ENCODE peak calls at places on chromosome 13, in five cellular contexts. F is heart left ventricle, P is tibial artery, G is neural progenitor cell, W is stomach. Q is an unnamed sample.

GRCh38 chr13:40146063-40146462 is 490.6 kb downstream of the COG6 start:
- DNase-seq in F (no peak), P (no peak), G (peak), W (no peak), Q (no peak)

GRCh38 chr13:111566567-111566966 is 246.1 kb downstream of the TEX29 start:
- DNase-seq in F (no peak), P (no peak), G (no peak), W (no peak), Q (no peak)

GRCh38 chr13:63198076-63198475 is 1782.4 kb upstream of the PCDH20 start:
- DNase-seq in F (no peak), P (no peak), G (no peak), W (no peak), Q (no peak)

GRCh38 chr13:87356314-87356713 is 314.9 kb upstream of the SLITRK5 start:
- DNase-seq in F (no peak), P (no peak), G (no peak), W (no peak), Q (no peak)

GRCh38 chr13:112079696-112080095 is 12.7 kb downstream of the SOX1 start:
- DNase-seq in F (no peak), P (no peak), G (no peak), W (no peak), Q (no peak)

GRCh38 chr13:80313668-80314278 is 27.2 kb downstream of the SPRY2 start:
- DNase-seq in F (no peak), P (no peak), G (no peak), W (no peak), Q (no peak)

GRCh38 chr13:40251343-40252032 is 415.0 kb downstream of the FOXO1 start:
- DNase-seq in F (no peak), P (no peak), G (no peak), W (no peak), Q (no peak)

GRCh38 chr13:93224545-93224944 is 2.1 kb upstream of the GPC6 start:
- DNase-seq in F (no peak), P (no peak), G (peak), W (no peak), Q (no peak)

GRCh38 chr13:71602327-71602726 is 264.7 kb downstream of the DACH1 start:
- DNase-seq in F (no peak), P (no peak), G (no peak), W (no peak), Q (no peak)

GRCh38 chr13:33186851-33187250 is 98.7 kb downstream of the STARD13 start:
- DNase-seq in F (no peak), P (no peak), G (no peak), W (no peak), Q (no peak)

GRCh38 chr13:53405616-53406015 is 377.0 kb downstream of the OLFM4 start:
- DNase-seq in F (no peak), P (no peak), G (peak), W (no peak), Q (no peak)

GRCh38 chr13:22839554-22840286 is 341.1 kb upstream of the SGCG start:
- DNase-seq in F (no peak), P (no peak), G (no peak), W (no peak), Q (no peak)

GRCh38 chr13:40617801-40618356 is 48.6 kb downstream of the FOXO1 start:
- DNase-seq in F (no peak), P (no peak), G (no peak), W (no peak), Q (no peak)

GRCh38 chr13:112820318-112820717 is 130.5 kb downstream of the ATP11A start:
- DNase-seq in F (no peak), P (no peak), G (no peak), W (peak), Q (no peak)

GRCh38 chr13:21885714-21886224 is 214.9 kb downstream of the FGF9 start:
- DNase-seq in F (no peak), P (no peak), G (no peak), W (no peak), Q (no peak)

GRCh38 chr13:105446197-105446596 is 1089.3 kb downstream of the EFNB2 start:
- DNase-seq in F (no peak), P (no peak), G (no peak), W (no peak), Q (no peak)

GRCh38 chr13:93744886-93745285 is 518.3 kb downstream of the GPC6 start:
- DNase-seq in F (no peak), P (no peak), G (no peak), W (no peak), Q (no peak)

GRCh38 chr13:28707629-28708427 is 10.9 kb downstream of the SLC46A3 start:
- DNase-seq in F (no peak), P (no peak), G (no peak), W (no peak), Q (no peak)

GRCh38 chr13:76707360-76707759 is 178.8 kb downstream of the KCTD12 start:
- DNase-seq in F (no peak), P (no peak), G (no peak), W (no peak), Q (no peak)

GRCh38 chr13:106118996-106119395 is 416.5 kb downstream of the EFNB2 start:
- DNase-seq in F (no peak), P (no peak), G (no peak), W (no peak), Q (no peak)

GRCh38 chr13:41384749-41385503 is 72.4 kb upstream of the RGCC start:
- DNase-seq in F (no peak), P (no peak), G (no peak), W (no peak), Q (no peak)

GRCh38 chr13:63409791-63410351 is 1994.2 kb upstream of the PCDH20 start:
- DNase-seq in F (no peak), P (no peak), G (no peak), W (no peak), Q (no peak)

GRCh38 chr13:113930711-113931637 is 42.9 kb downstream of the C13orf46 start:
- DNase-seq in F (peak), P (peak), G (no peak), W (peak), Q (peak)

GRCh38 chr13:50677687-50678463 is 165.6 kb downstream of the DLEU7 start:
- DNase-seq in F (no peak), P (no peak), G (no peak), W (no peak), Q (no peak)

GRCh38 chr13:24505256-24505655 is 7.3 kb downstream of the PARP4 start:
- DNase-seq in F (no peak), P (no peak), G (no peak), W (no peak), Q (no peak)

GRCh38 chr13:108816381-108816780 is 187.0 kb downstream of the MYO16 start:
- DNase-seq in F (no peak), P (no peak), G (no peak), W (no peak), Q (no peak)

GRCh38 chr13:75364131-75364713 is 117.7 kb downstream of the TBC1D4 start:
- DNase-seq in F (no peak), P (no peak), G (no peak), W (no peak), Q (no peak)

GRCh38 chr13:27079421-27079958 is 92.1 kb downstream of the USP12 start:
- DNase-seq in F (no peak), P (no peak), G (peak), W (no peak), Q (no peak)

GRCh38 chr13:27997904-27998522 is 9.5 kb upstream of the URAD start:
- DNase-seq in F (no peak), P (no peak), G (peak), W (peak), Q (no peak)

GRCh38 chr13:78054152-78054551 is 135.5 kb upstream of the EDNRB start:
- DNase-seq in F (no peak), P (no peak), G (no peak), W (no peak), Q (no peak)

GRCh38 chr13:77701305-77701704 is 3.8 kb downstream of the SLAIN1 start:
- DNase-seq in F (no peak), P (no peak), G (no peak), W (no peak), Q (no peak)

GRCh38 chr13:113063091-113063491 is 42.5 kb upstream of the F7 start:
- DNase-seq in F (peak), P (no peak), G (no peak), W (no peak), Q (no peak)

GRCh38 chr13:21686761-21687391 is 16.0 kb downstream of the FGF9 start:
- DNase-seq in F (no peak), P (no peak), G (no peak), W (no peak), Q (no peak)

GRCh38 chr13:20363604-20364003 is 131.5 kb upstream of the GJB6 start:
- DNase-seq in F (no peak), P (no peak), G (peak), W (no peak), Q (no peak)

GRCh38 chr13:26377038-26377437 is 123.1 kb downstream of the CDK8 start:
- DNase-seq in F (no peak), P (no peak), G (peak), W (no peak), Q (no peak)

GRCh38 chr13:41196620-41197019 is 2.3 kb upstream of the KBTBD7 start:
- DNase-seq in F (no peak), P (no peak), G (no peak), W (no peak), Q (no peak)

GRCh38 chr13:77176350-77176749 is 149.4 kb upstream of the FBXL3 start:
- DNase-seq in F (no peak), P (no peak), G (no peak), W (no peak), Q (no peak)

GRCh38 chr13:99751517-99752199 is 219.9 kb downstream of the ZIC5 start:
- DNase-seq in F (no peak), P (no peak), G (no peak), W (no peak), Q (no peak)

DNA sequence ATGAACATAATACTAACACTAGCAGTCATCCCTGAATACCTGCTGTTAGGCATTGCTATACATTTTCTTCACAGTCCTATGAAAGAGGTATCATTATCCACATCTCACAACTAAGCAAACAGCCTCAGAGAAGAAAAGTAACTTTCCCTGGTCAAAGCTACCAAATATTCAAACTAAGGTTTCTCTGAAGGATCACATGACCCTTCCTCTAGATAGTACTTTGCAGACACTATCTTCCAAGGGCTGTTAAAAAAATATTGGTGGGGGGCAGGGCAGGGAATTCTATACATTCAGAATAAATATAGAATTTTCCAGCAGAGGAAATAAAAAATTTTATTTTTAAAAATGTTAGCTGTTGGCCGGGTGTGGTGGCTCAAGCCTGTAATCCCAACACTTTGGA is 3.1 kb downstream of the SLC25A30 start:
- DNase-seq in F (no peak), P (no peak), G (no peak), W (no peak), Q (no peak)
- H3K4me3 ChIP-seq in F (no peak), P (peak), G (no peak), W (peak), Q (peak)

DNA sequence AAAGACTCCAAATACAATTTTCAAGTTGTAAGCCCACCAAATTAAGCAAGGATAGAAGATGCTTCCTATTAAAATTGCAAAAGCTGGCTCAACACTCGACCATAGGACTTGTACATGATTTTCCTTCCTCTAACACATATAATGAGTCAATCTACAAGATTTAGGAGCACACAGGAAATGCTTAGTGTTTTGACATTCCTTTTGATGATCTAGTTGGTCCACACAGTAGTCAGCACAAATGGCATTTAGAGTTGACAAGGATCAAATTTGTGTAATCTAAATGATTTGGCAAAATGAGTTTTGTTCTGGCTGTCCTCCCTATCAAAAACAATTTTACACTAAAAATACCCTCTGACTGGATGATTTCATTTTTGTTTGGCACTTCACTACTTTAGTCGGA is 340.2 kb downstream of the DIAPH3 start:
- DNase-seq in F (no peak), P (no peak), G (no peak), W (no peak), Q (no peak)
- H3K27ac ChIP-seq in F (no peak), P (no peak), G (no peak), W (no peak), Q (no peak)

GRCh38 chr13:98495627-98496238 is 81.2 kb downstream of the STK24 start:
- DNase-seq in F (no peak), P (no peak), G (peak), W (no peak), Q (no peak)
- H3K4me3 ChIP-seq in F (no peak), P (no peak), G (no peak), W (no peak), Q (no peak)

GRCh38 chr13:44191103-44191502 is 182.5 kb upstream of the SERP2 start:
- DNase-seq in F (no peak), P (no peak), G (no peak), W (no peak), Q (no peak)
- H3K27ac ChIP-seq in F (no peak), P (peak), G (no peak), W (peak), Q (peak)